ENCODE peak calls at places on chromosomes 7 and 10, in eight cellular contexts. One of them, this sample, is unnamed.

GRCh38 chr7:84237533-84238173 is 43.1 kb upstream of the SEMA3A start:
- DNase-seq in uterus: no peak
- DNase-seq in fibroblast of lung: peak; percentile 93
- DNase-seq in activated T-cell treated with anti-CD3 and anti-CD28 coated beads for 1 hour: no peak
- DNase-seq in neural crest cell: no peak
- DNase-seq in activated T-helper 1 cell treated with Interleukin-2 at 50 U/mL for 16 hours: no peak
- DNase-seq in head of caudate nucleus: no peak
- DNase-seq in CD8-positive, alpha-beta T cell: no peak
- DNase-seq in this sample: no peak

GRCh38 chr7:82247814-82248433 is 195.7 kb downstream of the CACNA2D1 start:
- DNase-seq in uterus: no peak
- DNase-seq in fibroblast of lung: peak; percentile 6
- DNase-seq in activated T-cell treated with anti-CD3 and anti-CD28 coated beads for 1 hour: no peak
- DNase-seq in neural crest cell: no peak
- DNase-seq in activated T-helper 1 cell treated with Interleukin-2 at 50 U/mL for 16 hours: no peak
- DNase-seq in head of caudate nucleus: no peak
- DNase-seq in CD8-positive, alpha-beta T cell: no peak
- DNase-seq in this sample: peak; percentile 1

GRCh38 chr10:8069627-8070026 is 15.1 kb downstream of the GATA3 start:
- DNase-seq in uterus: no peak
- DNase-seq in fibroblast of lung: peak; percentile 95
- DNase-seq in activated T-cell treated with anti-CD3 and anti-CD28 coated beads for 1 hour: no peak
- DNase-seq in neural crest cell: no peak
- DNase-seq in activated T-helper 1 cell treated with Interleukin-2 at 50 U/mL for 16 hours: no peak
- DNase-seq in head of caudate nucleus: no peak
- DNase-seq in CD8-positive, alpha-beta T cell: no peak
- DNase-seq in this sample: no peak

GRCh38 chr7:116236020-116236630 is 25.8 kb downstream of the TES start:
- DNase-seq in uterus: peak; percentile 33
- DNase-seq in fibroblast of lung: no peak
- DNase-seq in activated T-cell treated with anti-CD3 and anti-CD28 coated beads for 1 hour: peak; percentile 51
- DNase-seq in neural crest cell: peak; percentile 33
- DNase-seq in activated T-helper 1 cell treated with Interleukin-2 at 50 U/mL for 16 hours: peak; percentile 20
- DNase-seq in head of caudate nucleus: peak; percentile 57
- DNase-seq in CD8-positive, alpha-beta T cell: peak; percentile 36
- DNase-seq in this sample: peak; percentile 27

GRCh38 chr10:113132651-113133088 is 182.6 kb downstream of the TCF7L2 start:
- DNase-seq in uterus: no peak
- DNase-seq in fibroblast of lung: peak; percentile 70
- DNase-seq in activated T-cell treated with anti-CD3 and anti-CD28 coated beads for 1 hour: no peak
- DNase-seq in neural crest cell: peak; percentile 31
- DNase-seq in activated T-helper 1 cell treated with Interleukin-2 at 50 U/mL for 16 hours: no peak
- DNase-seq in head of caudate nucleus: no peak
- DNase-seq in CD8-positive, alpha-beta T cell: no peak
- DNase-seq in this sample: no peak

GRCh38 chr7:144863320-144863647 is 27.4 kb upstream of the TPK1 start:
- DNase-seq in uterus: no peak
- DNase-seq in fibroblast of lung: no peak
- DNase-seq in activated T-cell treated with anti-CD3 and anti-CD28 coated beads for 1 hour: no peak
- DNase-seq in neural crest cell: no peak
- DNase-seq in activated T-helper 1 cell treated with Interleukin-2 at 50 U/mL for 16 hours: no peak
- DNase-seq in head of caudate nucleus: no peak
- DNase-seq in CD8-positive, alpha-beta T cell: no peak
- DNase-seq in this sample: no peak

GRCh38 chr10:107540981-107541380 is 376.5 kb upstream of the SORCS1 start:
- DNase-seq in uterus: no peak
- DNase-seq in fibroblast of lung: no peak
- DNase-seq in activated T-cell treated with anti-CD3 and anti-CD28 coated beads for 1 hour: no peak
- DNase-seq in neural crest cell: no peak
- DNase-seq in activated T-helper 1 cell treated with Interleukin-2 at 50 U/mL for 16 hours: no peak
- DNase-seq in head of caudate nucleus: no peak
- DNase-seq in CD8-positive, alpha-beta T cell: no peak
- DNase-seq in this sample: no peak

GRCh38 chr7:150855476-150856302 is 3.4 kb downstream of the AOC1 start:
- DNase-seq in uterus: no peak
- DNase-seq in fibroblast of lung: no peak
- DNase-seq in activated T-cell treated with anti-CD3 and anti-CD28 coated beads for 1 hour: no peak
- DNase-seq in neural crest cell: no peak
- DNase-seq in activated T-helper 1 cell treated with Interleukin-2 at 50 U/mL for 16 hours: no peak
- DNase-seq in head of caudate nucleus: no peak
- DNase-seq in CD8-positive, alpha-beta T cell: no peak
- DNase-seq in this sample: no peak

GRCh38 chr7:87624628-87625027 is 3.6 kb upstream of the RUNDC3B start:
- DNase-seq in uterus: no peak
- DNase-seq in fibroblast of lung: no peak
- DNase-seq in activated T-cell treated with anti-CD3 and anti-CD28 coated beads for 1 hour: no peak
- DNase-seq in neural crest cell: no peak
- DNase-seq in activated T-helper 1 cell treated with Interleukin-2 at 50 U/mL for 16 hours: no peak
- DNase-seq in head of caudate nucleus: no peak
- DNase-seq in CD8-positive, alpha-beta T cell: no peak
- DNase-seq in this sample: no peak

GRCh38 chr7:7498881-7499280 is 36.8 kb downstream of the COL28A1 start:
- DNase-seq in uterus: no peak
- DNase-seq in fibroblast of lung: no peak
- DNase-seq in activated T-cell treated with anti-CD3 and anti-CD28 coated beads for 1 hour: no peak
- DNase-seq in neural crest cell: no peak
- DNase-seq in activated T-helper 1 cell treated with Interleukin-2 at 50 U/mL for 16 hours: no peak
- DNase-seq in head of caudate nucleus: no peak
- DNase-seq in CD8-positive, alpha-beta T cell: no peak
- DNase-seq in this sample: no peak

GRCh38 chr10:29671968-29672367 is 37.2 kb upstream of the SVIL start:
- DNase-seq in uterus: no peak
- DNase-seq in fibroblast of lung: no peak
- DNase-seq in activated T-cell treated with anti-CD3 and anti-CD28 coated beads for 1 hour: no peak
- DNase-seq in neural crest cell: no peak
- DNase-seq in activated T-helper 1 cell treated with Interleukin-2 at 50 U/mL for 16 hours: no peak
- DNase-seq in head of caudate nucleus: no peak
- DNase-seq in CD8-positive, alpha-beta T cell: no peak
- DNase-seq in this sample: no peak

GRCh38 chr7:129283938-129284337 is 59.1 kb downstream of the AHCYL2 start:
- DNase-seq in uterus: no peak
- DNase-seq in fibroblast of lung: no peak
- DNase-seq in activated T-cell treated with anti-CD3 and anti-CD28 coated beads for 1 hour: no peak
- DNase-seq in neural crest cell: no peak
- DNase-seq in activated T-helper 1 cell treated with Interleukin-2 at 50 U/mL for 16 hours: no peak
- DNase-seq in head of caudate nucleus: no peak
- DNase-seq in CD8-positive, alpha-beta T cell: no peak
- DNase-seq in this sample: no peak

GRCh38 chr7:105830405-105831218 is 45.8 kb downstream of the ATXN7L1 start:
- DNase-seq in uterus: no peak
- DNase-seq in fibroblast of lung: peak; percentile 98
- DNase-seq in activated T-cell treated with anti-CD3 and anti-CD28 coated beads for 1 hour: no peak
- DNase-seq in neural crest cell: no peak
- DNase-seq in activated T-helper 1 cell treated with Interleukin-2 at 50 U/mL for 16 hours: no peak
- DNase-seq in head of caudate nucleus: no peak
- DNase-seq in CD8-positive, alpha-beta T cell: no peak
- DNase-seq in this sample: no peak

GRCh38 chr7:142914121-142914520 is 19.4 kb downstream of the TRPV5 start:
- DNase-seq in uterus: no peak
- DNase-seq in fibroblast of lung: no peak
- DNase-seq in activated T-cell treated with anti-CD3 and anti-CD28 coated beads for 1 hour: no peak
- DNase-seq in neural crest cell: no peak
- DNase-seq in activated T-helper 1 cell treated with Interleukin-2 at 50 U/mL for 16 hours: no peak
- DNase-seq in head of caudate nucleus: no peak
- DNase-seq in CD8-positive, alpha-beta T cell: no peak
- DNase-seq in this sample: no peak

GRCh38 chr10:14844948-14845347 is 6.8 kb downstream of the HSPA14 start:
- DNase-seq in uterus: no peak
- DNase-seq in fibroblast of lung: no peak
- DNase-seq in activated T-cell treated with anti-CD3 and anti-CD28 coated beads for 1 hour: no peak
- DNase-seq in neural crest cell: no peak
- DNase-seq in activated T-helper 1 cell treated with Interleukin-2 at 50 U/mL for 16 hours: no peak
- DNase-seq in head of caudate nucleus: no peak
- DNase-seq in CD8-positive, alpha-beta T cell: no peak
- DNase-seq in this sample: no peak

GRCh38 chr10:62024026-62024701 is 122.7 kb downstream of the ARID5B start:
- DNase-seq in uterus: no peak
- DNase-seq in fibroblast of lung: no peak
- DNase-seq in activated T-cell treated with anti-CD3 and anti-CD28 coated beads for 1 hour: no peak
- DNase-seq in neural crest cell: no peak
- DNase-seq in activated T-helper 1 cell treated with Interleukin-2 at 50 U/mL for 16 hours: no peak
- DNase-seq in head of caudate nucleus: no peak
- DNase-seq in CD8-positive, alpha-beta T cell: no peak
- DNase-seq in this sample: no peak

GRCh38 chr10:35706959-35707358 is 64.9 kb upstream of the FZD8 start:
- DNase-seq in uterus: no peak
- DNase-seq in fibroblast of lung: no peak
- DNase-seq in activated T-cell treated with anti-CD3 and anti-CD28 coated beads for 1 hour: no peak
- DNase-seq in neural crest cell: no peak
- DNase-seq in activated T-helper 1 cell treated with Interleukin-2 at 50 U/mL for 16 hours: no peak
- DNase-seq in head of caudate nucleus: no peak
- DNase-seq in CD8-positive, alpha-beta T cell: no peak
- DNase-seq in this sample: no peak

GRCh38 chr7:135664046-135664589 is 1.8 kb downstream of the STMP1 start:
- DNase-seq in uterus: no peak
- DNase-seq in fibroblast of lung: peak; percentile 54
- DNase-seq in activated T-cell treated with anti-CD3 and anti-CD28 coated beads for 1 hour: no peak
- DNase-seq in neural crest cell: no peak
- DNase-seq in activated T-helper 1 cell treated with Interleukin-2 at 50 U/mL for 16 hours: no peak
- DNase-seq in head of caudate nucleus: no peak
- DNase-seq in CD8-positive, alpha-beta T cell: no peak
- DNase-seq in this sample: peak; percentile 34

GRCh38 chr10:79185067-79185774 is 116.5 kb downstream of the ZMIZ1 start:
- DNase-seq in uterus: no peak
- DNase-seq in fibroblast of lung: peak; percentile 48
- DNase-seq in activated T-cell treated with anti-CD3 and anti-CD28 coated beads for 1 hour: no peak
- DNase-seq in neural crest cell: no peak
- DNase-seq in activated T-helper 1 cell treated with Interleukin-2 at 50 U/mL for 16 hours: no peak
- DNase-seq in head of caudate nucleus: no peak
- DNase-seq in CD8-positive, alpha-beta T cell: no peak
- DNase-seq in this sample: no peak

GRCh38 chr10:103452714-103453230 is 602 bp upstream of the CALHM2 start:
- DNase-seq in uterus: no peak
- DNase-seq in fibroblast of lung: no peak
- DNase-seq in activated T-cell treated with anti-CD3 and anti-CD28 coated beads for 1 hour: no peak
- DNase-seq in neural crest cell: no peak
- DNase-seq in activated T-helper 1 cell treated with Interleukin-2 at 50 U/mL for 16 hours: no peak
- DNase-seq in head of caudate nucleus: no peak
- DNase-seq in CD8-positive, alpha-beta T cell: no peak
- DNase-seq in this sample: no peak

GRCh38 chr7:116785851-116786250 is 76.5 kb upstream of the CAPZA2 start:
- DNase-seq in uterus: no peak
- DNase-seq in fibroblast of lung: peak; percentile 37
- DNase-seq in activated T-cell treated with anti-CD3 and anti-CD28 coated beads for 1 hour: no peak
- DNase-seq in neural crest cell: no peak
- DNase-seq in activated T-helper 1 cell treated with Interleukin-2 at 50 U/mL for 16 hours: no peak
- DNase-seq in head of caudate nucleus: no peak
- DNase-seq in CD8-positive, alpha-beta T cell: no peak
- DNase-seq in this sample: no peak

GRCh38 chr7:148325208-148325607 is 265.4 kb upstream of the C7orf33 start:
- DNase-seq in uterus: no peak
- DNase-seq in fibroblast of lung: no peak
- DNase-seq in activated T-cell treated with anti-CD3 and anti-CD28 coated beads for 1 hour: no peak
- DNase-seq in neural crest cell: no peak
- DNase-seq in activated T-helper 1 cell treated with Interleukin-2 at 50 U/mL for 16 hours: no peak
- DNase-seq in head of caudate nucleus: no peak
- DNase-seq in CD8-positive, alpha-beta T cell: no peak
- DNase-seq in this sample: no peak

GRCh38 chr10:92822060-92822634 is 26.2 kb upstream of the EXOC6 start:
- DNase-seq in uterus: no peak
- DNase-seq in fibroblast of lung: peak; percentile 90
- DNase-seq in activated T-cell treated with anti-CD3 and anti-CD28 coated beads for 1 hour: no peak
- DNase-seq in neural crest cell: no peak
- DNase-seq in activated T-helper 1 cell treated with Interleukin-2 at 50 U/mL for 16 hours: no peak
- DNase-seq in head of caudate nucleus: no peak
- DNase-seq in CD8-positive, alpha-beta T cell: no peak
- DNase-seq in this sample: peak; percentile 34

GRCh38 chr10:51178634-51179033 is 104.3 kb downstream of the PRKG1 start:
- DNase-seq in uterus: no peak
- DNase-seq in fibroblast of lung: no peak
- DNase-seq in activated T-cell treated with anti-CD3 and anti-CD28 coated beads for 1 hour: no peak
- DNase-seq in neural crest cell: no peak
- DNase-seq in activated T-helper 1 cell treated with Interleukin-2 at 50 U/mL for 16 hours: no peak
- DNase-seq in head of caudate nucleus: no peak
- DNase-seq in CD8-positive, alpha-beta T cell: no peak
- DNase-seq in this sample: no peak